ENCODE peak calls at places on chromosomes 7 and 10, in five cellular contexts. B is GDM1, X is heart right ventricle, W is AG20443, O is uterus. M is an unnamed sample.

GRCh38 chr7:137992738-137993394 is 9.0 kb downstream of the CREB3L2 start:
- DNase-seq in X (no peak), B (no peak), W (peak; percentile 75), O (peak; percentile 93), M (peak; percentile 71)

GRCh38 chr7:832968-833424 is 720 bp downstream of the SUN1 start:
- DNase-seq in W (no peak), O (no peak), B (no peak), X (no peak), M (peak; percentile 2)

GRCh38 chr7:84484502-84485079 is 290.0 kb upstream of the SEMA3A start:
- DNase-seq in W (no peak), B (no peak), X (no peak), O (no peak), M (no peak)

GRCh38 chr7:40437498-40437897 is 302.7 kb downstream of the SUGCT start:
- DNase-seq in W (peak; percentile 82), B (no peak), X (no peak), O (no peak), M (no peak)

GRCh38 chr10:88979153-88979562 is 11.4 kb upstream of the FAS start:
- DNase-seq in X (peak; percentile 36), W (peak; percentile 91), B (peak; percentile 29), O (peak; percentile 74), M (peak; percentile 53)

GRCh38 chr10:117086545-117086944 is 51.5 kb downstream of the VAX1 start:
- DNase-seq in O (no peak), B (no peak), X (no peak), W (no peak), M (no peak)

GRCh38 chr10:127492607-127493250 is 56.4 kb upstream of the NPS start:
- DNase-seq in W (peak; percentile 22), O (no peak), B (no peak), X (no peak), M (no peak)

GRCh38 chr7:11748884-11749283 is 83.1 kb downstream of the THSD7A start:
- DNase-seq in X (no peak), O (no peak), W (no peak), B (no peak), M (no peak)

GRCh38 chr7:149620961-149621360 is 123.4 kb upstream of the ZNF746 start:
- DNase-seq in O (no peak), X (no peak), B (no peak), W (no peak), M (no peak)

GRCh38 chr10:16787361-16787791 is 29.8 kb downstream of the RSU1 start:
- DNase-seq in X (no peak), W (no peak), B (no peak), O (no peak), M (no peak)

GRCh38 chr7:131546126-131546525 is 10.3 kb downstream of the PODXL start:
- DNase-seq in O (no peak), X (no peak), B (no peak), W (peak; percentile 49), M (no peak)

GRCh38 chr10:6204063-6204340 is 1.3 kb downstream of the PFKFB3 start:
- DNase-seq in O (no peak), W (peak; percentile 42), X (peak; percentile 55), B (no peak), M (peak; percentile 72)

GRCh38 chr10:125824736-125825135 is 1.4 kb downstream of the BCCIP start:
- DNase-seq in B (no peak), X (no peak), W (no peak), O (no peak), M (no peak)

GRCh38 chr7:134440476-134440875 is 18.4 kb downstream of the AKR1B1 start:
- DNase-seq in O (no peak), W (no peak), X (no peak), B (no peak), M (no peak)

GRCh38 chr7:52775881-52776280 is 259.6 kb upstream of the POM121L12 start:
- DNase-seq in W (no peak), X (no peak), O (no peak), B (no peak), M (no peak)

GRCh38 chr7:22414424-22414823 is 57.5 kb upstream of the RAPGEF5 start:
- DNase-seq in W (no peak), B (no peak), O (no peak), X (no peak), M (no peak)

GRCh38 chr10:79164075-79164474 is 95.3 kb downstream of the ZMIZ1 start:
- DNase-seq in B (no peak), W (no peak), O (no peak), X (no peak), M (no peak)

GRCh38 chr7:2309889-2310331 is 4.3 kb downstream of the SNX8 start:
- DNase-seq in X (no peak), O (no peak), W (no peak), B (no peak), M (no peak)

GRCh38 chr10:78215645-78216044 is 182.0 kb downstream of the RPS24 start:
- DNase-seq in O (peak; percentile 95), X (peak; percentile 64), W (peak; percentile 87), B (no peak), M (peak; percentile 84)

GRCh38 chr7:74199551-74200355 is 10.1 kb upstream of the LAT2 start:
- DNase-seq in X (no peak), B (no peak), W (no peak), O (no peak), M (no peak)

GRCh38 chr10:22356324-22356873 is 11.1 kb downstream of the SPAG6 start:
- DNase-seq in W (no peak), O (no peak), B (no peak), X (no peak), M (no peak)

GRCh38 chr7:97075928-97076327 is 41.6 kb upstream of the SDHAF3 start:
- DNase-seq in O (no peak), B (no peak), W (no peak), X (no peak), M (no peak)

GRCh38 chr10:63673246-63673645 is 152.0 kb downstream of the REEP3 start:
- DNase-seq in W (no peak), O (no peak), B (no peak), X (no peak), M (no peak)

GRCh38 chr7:132618956-132619305 is 42.7 kb upstream of the PLXNA4 start:
- DNase-seq in X (no peak), B (no peak), O (no peak), W (peak; percentile 70), M (no peak)

GRCh38 chr10:49071221-49071761 is 44.0 kb downstream of the VSTM4 start:
- DNase-seq in B (no peak), W (no peak), X (no peak), O (no peak), M (no peak)

GRCh38 chr7:47228386-47229014 is 353.4 kb downstream of the TNS3 start:
- DNase-seq in B (no peak), O (no peak), W (no peak), X (no peak), M (no peak)

GRCh38 chr7:137443616-137444015 is 100.1 kb upstream of the PTN start:
- DNase-seq in W (peak; percentile 32), O (no peak), B (no peak), X (no peak), M (no peak)

GRCh38 chr10:15201589-15202300 is 33.3 kb upstream of the NMT2 start:
- DNase-seq in X (no peak), O (no peak), W (peak; percentile 30), B (no peak), M (no peak)

GRCh38 chr10:83459124-83459523 is 680.2 kb upstream of the GHITM start:
- DNase-seq in B (no peak), W (no peak), X (no peak), O (no peak), M (no peak)

GRCh38 chr7:130818056-130818455 is 84.0 kb upstream of the KLF14 start:
- DNase-seq in W (no peak), X (no peak), B (no peak), O (no peak), M (no peak)

GRCh38 chr10:68301790-68302502 is 29.9 kb upstream of the HNRNPH3 start:
- DNase-seq in O (no peak), X (no peak), W (peak; percentile 69), B (no peak), M (no peak)

GRCh38 chr7:94382746-94383145 is 11.9 kb upstream of the COL1A2 start:
- DNase-seq in B (no peak), X (no peak), W (no peak), O (no peak), M (no peak)

GRCh38 chr10:117790177-117790576 is 247.6 kb downstream of the EMX2 start:
- DNase-seq in B (no peak), X (no peak), O (no peak), W (no peak), M (no peak)

GRCh38 chr10:99442394-99442793 is 12.0 kb upstream of the GOT1 start:
- DNase-seq in W (no peak), X (no peak), O (no peak), B (no peak), M (no peak)

GRCh38 chr10:128398103-128398502 is 271.9 kb upstream of the MKI67 start:
- DNase-seq in X (no peak), B (no peak), O (no peak), W (no peak), M (no peak)

GRCh38 chr7:18895456-18895855 is 222.0 kb downstream of the TWIST1 start:
- DNase-seq in W (peak; percentile 18), X (no peak), B (no peak), O (no peak), M (no peak)

GRCh38 chr10:61986788-61987187 is 85.3 kb downstream of the ARID5B start:
- DNase-seq in X (no peak), B (no peak), W (no peak), O (no peak), M (no peak)

GRCh38 chr7:74483402-74484336 is 30.0 kb downstream of the GTF2IRD1 start:
- DNase-seq in W (peak; percentile 45), X (no peak), B (no peak), O (no peak), M (no peak)

GRCh38 chr7:130276796-130277762 is 10.4 kb downstream of the CPA2 start:
- DNase-seq in B (no peak), X (no peak), W (peak; percentile 73), O (no peak), M (no peak)

GRCh38 chr7:25835191-25835590 is 316.8 kb upstream of the NFE2L3 start:
- DNase-seq in W (peak; percentile 49), X (no peak), B (no peak), O (no peak), M (no peak)

M was measured in Right ventricle myocardium superior.